ENCODE peak calls at places on chromosome 18, in six cellular contexts. One of them, this sample, is unnamed.

GRCh38 chr18:56458770-56459450 is 179.5 kb downstream of the TXNL1 start:
- DNase-seq in uterus: peak
- DNase-seq in CD8-positive, alpha-beta T cell: no peak
- DNase-seq in ovary: no peak
- DNase-seq in OCI-LY7: no peak
- DNase-seq in lower lobe of right lung: no peak
- DNase-seq in this sample: no peak

GRCh38 chr18:650428-650858 is 7.0 kb upstream of the TYMS start:
- DNase-seq in uterus: no peak
- DNase-seq in lower lobe of right lung: no peak
- DNase-seq in ovary: no peak
- DNase-seq in CD8-positive, alpha-beta T cell: no peak
- DNase-seq in OCI-LY7: peak
- DNase-seq in this sample: no peak

GRCh38 chr18:22951823-22952222 is 18.7 kb downstream of the RBBP8 start:
- DNase-seq in lower lobe of right lung: no peak
- DNase-seq in ovary: no peak
- DNase-seq in CD8-positive, alpha-beta T cell: no peak
- DNase-seq in uterus: no peak
- DNase-seq in OCI-LY7: no peak
- DNase-seq in this sample: no peak

GRCh38 chr18:36284671-36285295 is 12.7 kb upstream of the FHOD3 start:
- DNase-seq in CD8-positive, alpha-beta T cell: peak
- DNase-seq in OCI-LY7: peak
- DNase-seq in uterus: peak
- DNase-seq in ovary: no peak
- DNase-seq in lower lobe of right lung: no peak
- DNase-seq in this sample: no peak

GRCh38 chr18:10054366-10054765 is 140.6 kb downstream of the VAPA start:
- DNase-seq in OCI-LY7: no peak
- DNase-seq in CD8-positive, alpha-beta T cell: no peak
- DNase-seq in uterus: no peak
- DNase-seq in lower lobe of right lung: no peak
- DNase-seq in ovary: no peak
- DNase-seq in this sample: no peak

GRCh38 chr18:56038258-56039030 is 450.5 kb upstream of the TCF4 start:
- DNase-seq in lower lobe of right lung: no peak
- DNase-seq in ovary: no peak
- DNase-seq in OCI-LY7: peak
- DNase-seq in CD8-positive, alpha-beta T cell: no peak
- DNase-seq in uterus: no peak
- DNase-seq in this sample: no peak

GRCh38 chr18:75276813-75277628 is 66.4 kb downstream of the TSHZ1 start:
- DNase-seq in uterus: no peak
- DNase-seq in lower lobe of right lung: no peak
- DNase-seq in CD8-positive, alpha-beta T cell: no peak
- DNase-seq in ovary: no peak
- DNase-seq in OCI-LY7: no peak
- DNase-seq in this sample: no peak

GRCh38 chr18:48139427-48140347 is 209.2 kb upstream of the SMAD2 start:
- DNase-seq in OCI-LY7: no peak
- DNase-seq in lower lobe of right lung: peak
- DNase-seq in uterus: no peak
- DNase-seq in ovary: peak
- DNase-seq in CD8-positive, alpha-beta T cell: no peak
- DNase-seq in this sample: peak

GRCh38 chr18:75198046-75198445 is 10.9 kb downstream of the PTGR3 start:
- DNase-seq in lower lobe of right lung: no peak
- DNase-seq in uterus: no peak
- DNase-seq in CD8-positive, alpha-beta T cell: no peak
- DNase-seq in OCI-LY7: no peak
- DNase-seq in ovary: no peak
- DNase-seq in this sample: no peak

GRCh38 chr18:63887424-63887823 is at the start of gene SERPINB2:
- DNase-seq in CD8-positive, alpha-beta T cell: no peak
- DNase-seq in ovary: no peak
- DNase-seq in lower lobe of right lung: no peak
- DNase-seq in uterus: no peak
- DNase-seq in OCI-LY7: no peak
- DNase-seq in this sample: no peak

GRCh38 chr18:9808530-9809241 is 77.1 kb upstream of the TXNDC2 start:
- DNase-seq in OCI-LY7: no peak
- DNase-seq in uterus: no peak
- DNase-seq in ovary: peak
- DNase-seq in lower lobe of right lung: no peak
- DNase-seq in CD8-positive, alpha-beta T cell: no peak
- DNase-seq in this sample: peak

GRCh38 chr18:6289454-6290242 is 125.1 kb downstream of the L3MBTL4 start:
- DNase-seq in ovary: no peak
- DNase-seq in lower lobe of right lung: no peak
- DNase-seq in uterus: no peak
- DNase-seq in CD8-positive, alpha-beta T cell: no peak
- DNase-seq in OCI-LY7: no peak
- DNase-seq in this sample: no peak

GRCh38 chr18:5582849-5583667 is 39.3 kb upstream of the EPB41L3 start:
- DNase-seq in OCI-LY7: no peak
- DNase-seq in lower lobe of right lung: no peak
- DNase-seq in uterus: no peak
- DNase-seq in CD8-positive, alpha-beta T cell: no peak
- DNase-seq in ovary: no peak
- DNase-seq in this sample: no peak

GRCh38 chr18:46559946-46560670 is 96.9 kb downstream of the LOXHD1 start:
- DNase-seq in ovary: no peak
- DNase-seq in CD8-positive, alpha-beta T cell: no peak
- DNase-seq in lower lobe of right lung: no peak
- DNase-seq in uterus: no peak
- DNase-seq in OCI-LY7: no peak
- DNase-seq in this sample: no peak

GRCh38 chr18:23871410-23871809 is 143.1 kb upstream of the TTC39C start:
- DNase-seq in lower lobe of right lung: no peak
- DNase-seq in CD8-positive, alpha-beta T cell: peak
- DNase-seq in uterus: no peak
- DNase-seq in ovary: no peak
- DNase-seq in OCI-LY7: peak
- DNase-seq in this sample: peak

GRCh38 chr18:75638223-75638596 is 210.7 kb upstream of the SMIM21 start:
- DNase-seq in uterus: no peak
- DNase-seq in CD8-positive, alpha-beta T cell: no peak
- DNase-seq in OCI-LY7: no peak
- DNase-seq in ovary: no peak
- DNase-seq in lower lobe of right lung: no peak
- DNase-seq in this sample: no peak

GRCh38 chr18:39600894-39601293 is 2035.3 kb upstream of the CELF4 start:
- DNase-seq in ovary: no peak
- DNase-seq in uterus: no peak
- DNase-seq in OCI-LY7: no peak
- DNase-seq in CD8-positive, alpha-beta T cell: no peak
- DNase-seq in lower lobe of right lung: no peak
- DNase-seq in this sample: no peak

GRCh38 chr18:22930089-22930713 is 2.9 kb upstream of the RBBP8 start:
- DNase-seq in ovary: peak
- DNase-seq in CD8-positive, alpha-beta T cell: peak
- DNase-seq in uterus: peak
- DNase-seq in OCI-LY7: peak
- DNase-seq in lower lobe of right lung: peak
- DNase-seq in this sample: peak

GRCh38 chr18:9103488-9103887 is 989 bp downstream of the NDUFV2 start:
- DNase-seq in ovary: no peak
- DNase-seq in lower lobe of right lung: no peak
- DNase-seq in CD8-positive, alpha-beta T cell: no peak
- DNase-seq in OCI-LY7: peak
- DNase-seq in uterus: no peak
- DNase-seq in this sample: no peak

GRCh38 chr18:42069036-42069435 is 114.0 kb downstream of the PIK3C3 start:
- DNase-seq in ovary: no peak
- DNase-seq in lower lobe of right lung: no peak
- DNase-seq in uterus: no peak
- DNase-seq in OCI-LY7: no peak
- DNase-seq in CD8-positive, alpha-beta T cell: no peak
- DNase-seq in this sample: no peak

GRCh38 chr18:32803571-32803970 is 30.7 kb upstream of the KLHL14 start:
- DNase-seq in lower lobe of right lung: no peak
- DNase-seq in ovary: no peak
- DNase-seq in CD8-positive, alpha-beta T cell: no peak
- DNase-seq in uterus: no peak
- DNase-seq in OCI-LY7: peak
- DNase-seq in this sample: no peak

GRCh38 chr18:36281941-36282340 is 15.6 kb upstream of the FHOD3 start:
- DNase-seq in lower lobe of right lung: no peak
- DNase-seq in CD8-positive, alpha-beta T cell: no peak
- DNase-seq in OCI-LY7: no peak
- DNase-seq in uterus: no peak
- DNase-seq in ovary: no peak
- DNase-seq in this sample: no peak

GRCh38 chr18:75247041-75247551 is 36.5 kb downstream of the TSHZ1 start:
- DNase-seq in ovary: no peak
- DNase-seq in uterus: no peak
- DNase-seq in OCI-LY7: no peak
- DNase-seq in CD8-positive, alpha-beta T cell: no peak
- DNase-seq in lower lobe of right lung: no peak
- DNase-seq in this sample: no peak

GRCh38 chr18:5298156-5298852 is 2.8 kb upstream of the ZBTB14 start:
- DNase-seq in CD8-positive, alpha-beta T cell: no peak
- DNase-seq in OCI-LY7: no peak
- DNase-seq in ovary: no peak
- DNase-seq in lower lobe of right lung: no peak
- DNase-seq in uterus: no peak
- DNase-seq in this sample: no peak

GRCh38 chr18:41144444-41144843 is 810.6 kb upstream of the PIK3C3 start:
- DNase-seq in lower lobe of right lung: no peak
- DNase-seq in OCI-LY7: no peak
- DNase-seq in ovary: no peak
- DNase-seq in CD8-positive, alpha-beta T cell: no peak
- DNase-seq in uterus: no peak
- DNase-seq in this sample: no peak

GRCh38 chr18:47552783-47553182 is 301.3 kb upstream of the SKOR2 start:
- DNase-seq in lower lobe of right lung: no peak
- DNase-seq in uterus: no peak
- DNase-seq in ovary: no peak
- DNase-seq in CD8-positive, alpha-beta T cell: no peak
- DNase-seq in OCI-LY7: no peak
- DNase-seq in this sample: no peak

GRCh38 chr18:72878143-72878542 is 10.4 kb upstream of the NETO1 start:
- DNase-seq in uterus: no peak
- DNase-seq in lower lobe of right lung: no peak
- DNase-seq in OCI-LY7: no peak
- DNase-seq in CD8-positive, alpha-beta T cell: no peak
- DNase-seq in ovary: no peak
- DNase-seq in this sample: no peak

GRCh38 chr18:48007955-48008701 is 77.7 kb upstream of the SMAD2 start:
- DNase-seq in uterus: peak
- DNase-seq in OCI-LY7: no peak
- DNase-seq in ovary: peak
- DNase-seq in CD8-positive, alpha-beta T cell: peak
- DNase-seq in lower lobe of right lung: peak
- DNase-seq in this sample: peak

GRCh38 chr18:11888726-11889125 is 19.4 kb downstream of the MPPE1 start:
- DNase-seq in uterus: no peak
- DNase-seq in ovary: no peak
- DNase-seq in lower lobe of right lung: no peak
- DNase-seq in OCI-LY7: no peak
- DNase-seq in CD8-positive, alpha-beta T cell: no peak
- DNase-seq in this sample: no peak

GRCh38 chr18:48663931-48664847 is 125.4 kb downstream of the CTIF start:
- DNase-seq in OCI-LY7: peak
- DNase-seq in uterus: peak
- DNase-seq in ovary: peak
- DNase-seq in lower lobe of right lung: peak
- DNase-seq in CD8-positive, alpha-beta T cell: peak
- DNase-seq in this sample: peak

GRCh38 chr18:3368193-3368592 is 81.8 kb upstream of the TGIF1 start:
- DNase-seq in uterus: no peak
- DNase-seq in OCI-LY7: no peak
- DNase-seq in ovary: no peak
- DNase-seq in CD8-positive, alpha-beta T cell: no peak
- DNase-seq in lower lobe of right lung: no peak
- DNase-seq in this sample: no peak

GRCh38 chr18:70165936-70166335 is 39.6 kb downstream of the RTTN start:
- DNase-seq in uterus: no peak
- DNase-seq in CD8-positive, alpha-beta T cell: no peak
- DNase-seq in lower lobe of right lung: no peak
- DNase-seq in OCI-LY7: no peak
- DNase-seq in ovary: no peak
- DNase-seq in this sample: no peak
- H3K27ac ChIP-seq in uterus: no peak
- H3K27ac ChIP-seq in CD8-positive, alpha-beta T cell: no peak
- H3K27ac ChIP-seq in lower lobe of right lung: no peak
- H3K27ac ChIP-seq in OCI-LY7: no peak
- H3K27ac ChIP-seq in ovary: no peak
- H3K27ac ChIP-seq in this sample: no peak

DNA sequence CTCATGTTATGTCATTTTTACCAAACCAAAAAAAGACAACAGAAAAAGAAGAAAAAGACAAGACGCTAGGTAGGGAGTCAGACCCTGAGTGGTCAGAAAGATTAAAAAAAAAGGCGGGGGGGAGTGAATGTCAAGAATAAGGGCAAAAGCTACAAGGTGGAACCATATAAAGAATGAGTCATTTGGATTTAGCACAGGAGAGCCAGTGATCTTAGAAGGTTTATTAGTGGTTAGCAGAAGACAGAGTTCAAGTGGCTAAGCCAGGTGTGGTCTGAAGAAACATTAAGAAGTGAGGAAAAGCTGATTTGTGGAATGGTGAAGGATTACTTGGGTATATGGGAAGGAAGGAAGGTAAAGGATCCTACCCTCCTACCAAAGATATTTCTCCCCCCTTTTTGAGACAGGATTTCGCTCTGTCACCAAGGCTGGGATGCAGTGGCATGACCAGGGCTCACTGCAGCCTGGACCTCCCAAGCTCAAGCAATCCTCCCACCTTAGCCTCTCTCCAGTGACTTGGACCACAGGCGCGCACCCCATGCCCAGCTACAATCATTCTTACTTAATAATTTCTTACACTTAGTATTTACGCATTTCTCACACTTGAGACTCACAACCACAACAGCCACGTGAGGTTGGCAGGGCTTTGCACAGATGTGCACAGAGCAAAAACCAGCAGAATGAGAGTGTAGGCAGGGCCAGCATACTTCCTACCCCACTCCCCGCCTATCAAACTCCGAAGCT is 2.6 kb downstream of the DSC2 start:
- DNase-seq in ovary: no peak
- DNase-seq in lower lobe of right lung: no peak
- DNase-seq in CD8-positive, alpha-beta T cell: no peak
- DNase-seq in OCI-LY7: no peak
- DNase-seq in uterus: no peak
- DNase-seq in this sample: no peak
- H3K27ac ChIP-seq in ovary: no peak
- H3K27ac ChIP-seq in lower lobe of right lung: no peak
- H3K27ac ChIP-seq in CD8-positive, alpha-beta T cell: no peak
- H3K27ac ChIP-seq in OCI-LY7: no peak
- H3K27ac ChIP-seq in uterus: no peak
- H3K27ac ChIP-seq in this sample: peak

GRCh38 chr18:77481541-77481940 is 231.9 kb downstream of the GALR1 start:
- DNase-seq in uterus: no peak
- DNase-seq in lower lobe of right lung: no peak
- DNase-seq in CD8-positive, alpha-beta T cell: no peak
- DNase-seq in OCI-LY7: no peak
- DNase-seq in ovary: no peak
- DNase-seq in this sample: no peak
- H3K27ac ChIP-seq in uterus: no peak
- H3K27ac ChIP-seq in lower lobe of right lung: no peak
- H3K27ac ChIP-seq in CD8-positive, alpha-beta T cell: no peak
- H3K27ac ChIP-seq in OCI-LY7: no peak
- H3K27ac ChIP-seq in ovary: no peak
- H3K27ac ChIP-seq in this sample: peak

GRCh38 chr18:31684279-31685096 is at the start of gene B4GALT6:
- DNase-seq in uterus: no peak
- DNase-seq in lower lobe of right lung: peak
- DNase-seq in ovary: peak
- DNase-seq in OCI-LY7: peak
- DNase-seq in CD8-positive, alpha-beta T cell: no peak
- DNase-seq in this sample: no peak
- H3K27ac ChIP-seq in uterus: peak
- H3K27ac ChIP-seq in lower lobe of right lung: peak
- H3K27ac ChIP-seq in ovary: peak
- H3K27ac ChIP-seq in OCI-LY7: peak
- H3K27ac ChIP-seq in CD8-positive, alpha-beta T cell: no peak
- H3K27ac ChIP-seq in this sample: peak

This sample was measured in left ventricle myocardium inferior.